ENCODE peak calls at places on chromosomes 13 and 19, in six cellular contexts. One of them, this sample, is unnamed.
A peak's percentile ranks its signal among the peaks of the same experiment; 100 is the strongest.

GRCh38 chr13:114001331-114002008 is 27.6 kb upstream of the C13orf46 start:
- DNase-seq in endothelial cell of umbilical vein: no peak
- DNase-seq in Peyer's patch: no peak
- DNase-seq in A549: no peak
- DNase-seq in prostate gland: no peak
- DNase-seq in tibial nerve: no peak
- DNase-seq in this sample: no peak

GRCh38 chr19:38361633-38362075 is 12.7 kb upstream of the PSMD8 start:
- DNase-seq in endothelial cell of umbilical vein: peak; percentile 65
- DNase-seq in Peyer's patch: peak; percentile 83
- DNase-seq in A549: peak; percentile 96
- DNase-seq in prostate gland: peak; percentile 78
- DNase-seq in tibial nerve: peak; percentile 19
- DNase-seq in this sample: peak; percentile 83

GRCh38 chr13:48110132-48110868 is 15.4 kb upstream of the MED4 start:
- DNase-seq in endothelial cell of umbilical vein: peak; percentile 91
- DNase-seq in Peyer's patch: no peak
- DNase-seq in A549: no peak
- DNase-seq in prostate gland: no peak
- DNase-seq in tibial nerve: no peak
- DNase-seq in this sample: no peak

GRCh38 chr19:855142-855541 is 3.0 kb downstream of the ELANE start:
- DNase-seq in endothelial cell of umbilical vein: no peak
- DNase-seq in Peyer's patch: no peak
- DNase-seq in A549: no peak
- DNase-seq in prostate gland: no peak
- DNase-seq in tibial nerve: no peak
- DNase-seq in this sample: no peak

GRCh38 chr19:20276011-20276738 is 109.2 kb downstream of the ZNF486 start:
- DNase-seq in endothelial cell of umbilical vein: no peak
- DNase-seq in Peyer's patch: no peak
- DNase-seq in A549: no peak
- DNase-seq in prostate gland: no peak
- DNase-seq in tibial nerve: no peak
- DNase-seq in this sample: no peak

GRCh38 chr19:55460670-55461258 is 678 bp downstream of the ISOC2 start:
- DNase-seq in endothelial cell of umbilical vein: peak; percentile 46
- DNase-seq in Peyer's patch: peak; percentile 82
- DNase-seq in A549: peak; percentile 75
- DNase-seq in prostate gland: peak; percentile 68
- DNase-seq in tibial nerve: peak; percentile 83
- DNase-seq in this sample: no peak

GRCh38 chr13:39130298-39130697 is 92.0 kb downstream of the NHLRC3 start:
- DNase-seq in endothelial cell of umbilical vein: no peak
- DNase-seq in Peyer's patch: no peak
- DNase-seq in A549: no peak
- DNase-seq in prostate gland: no peak
- DNase-seq in tibial nerve: no peak
- DNase-seq in this sample: no peak

GRCh38 chr13:65965496-65965895 is 1264.6 kb downstream of the PCDH9 start:
- DNase-seq in endothelial cell of umbilical vein: no peak
- DNase-seq in Peyer's patch: no peak
- DNase-seq in A549: no peak
- DNase-seq in prostate gland: no peak
- DNase-seq in tibial nerve: no peak
- DNase-seq in this sample: no peak

GRCh38 chr19:58514564-58515020 is 2.8 kb upstream of the SLC27A5 start:
- DNase-seq in endothelial cell of umbilical vein: no peak
- DNase-seq in Peyer's patch: no peak
- DNase-seq in A549: no peak
- DNase-seq in prostate gland: no peak
- DNase-seq in tibial nerve: no peak
- DNase-seq in this sample: no peak

GRCh38 chr19:1236566-1236965 is 1.2 kb downstream of the CBARP start:
- DNase-seq in endothelial cell of umbilical vein: no peak
- DNase-seq in Peyer's patch: no peak
- DNase-seq in A549: no peak
- DNase-seq in prostate gland: no peak
- DNase-seq in tibial nerve: no peak
- DNase-seq in this sample: no peak

GRCh38 chr19:41264581-41265375 is 606 bp downstream of the HNRNPUL1 start:
- DNase-seq in endothelial cell of umbilical vein: peak; percentile 30
- DNase-seq in Peyer's patch: no peak
- DNase-seq in A549: peak; percentile 56
- DNase-seq in prostate gland: peak; percentile 50
- DNase-seq in tibial nerve: peak; percentile 20
- DNase-seq in this sample: peak; percentile 38

GRCh38 chr19:1151917-1152601 is 22.0 kb downstream of the SBNO2 start:
- DNase-seq in endothelial cell of umbilical vein: no peak
- DNase-seq in Peyer's patch: no peak
- DNase-seq in A549: no peak
- DNase-seq in prostate gland: no peak
- DNase-seq in tibial nerve: no peak
- DNase-seq in this sample: no peak

GRCh38 chr13:96860829-96861228 is 133.4 kb downstream of the OXGR1 start:
- DNase-seq in endothelial cell of umbilical vein: no peak
- DNase-seq in Peyer's patch: no peak
- DNase-seq in A549: no peak
- DNase-seq in prostate gland: no peak
- DNase-seq in tibial nerve: no peak
- DNase-seq in this sample: no peak

GRCh38 chr13:94435604-94436226 is 43.8 kb downstream of the DCT start:
- DNase-seq in endothelial cell of umbilical vein: peak; percentile 43
- DNase-seq in Peyer's patch: no peak
- DNase-seq in A549: peak; percentile 37
- DNase-seq in prostate gland: no peak
- DNase-seq in tibial nerve: no peak
- DNase-seq in this sample: peak; percentile 35

GRCh38 chr19:48720251-48720612 is 707 bp upstream of the MAMSTR start:
- DNase-seq in endothelial cell of umbilical vein: no peak
- DNase-seq in Peyer's patch: no peak
- DNase-seq in A549: no peak
- DNase-seq in prostate gland: no peak
- DNase-seq in tibial nerve: no peak
- DNase-seq in this sample: no peak

GRCh38 chr19:48718711-48719231 is 754 bp downstream of the MAMSTR start:
- DNase-seq in endothelial cell of umbilical vein: no peak
- DNase-seq in Peyer's patch: no peak
- DNase-seq in A549: no peak
- DNase-seq in prostate gland: no peak
- DNase-seq in tibial nerve: no peak
- DNase-seq in this sample: no peak

GRCh38 chr19:48722196-48722708 is 2.7 kb upstream of the MAMSTR start:
- DNase-seq in endothelial cell of umbilical vein: no peak
- DNase-seq in Peyer's patch: no peak
- DNase-seq in A549: no peak
- DNase-seq in prostate gland: no peak
- DNase-seq in tibial nerve: no peak
- DNase-seq in this sample: no peak

GRCh38 chr19:48719263-48720171 is at the start of gene MAMSTR:
- DNase-seq in endothelial cell of umbilical vein: no peak
- DNase-seq in Peyer's patch: no peak
- DNase-seq in A549: no peak
- DNase-seq in prostate gland: no peak
- DNase-seq in tibial nerve: no peak
- DNase-seq in this sample: no peak

DNA sequence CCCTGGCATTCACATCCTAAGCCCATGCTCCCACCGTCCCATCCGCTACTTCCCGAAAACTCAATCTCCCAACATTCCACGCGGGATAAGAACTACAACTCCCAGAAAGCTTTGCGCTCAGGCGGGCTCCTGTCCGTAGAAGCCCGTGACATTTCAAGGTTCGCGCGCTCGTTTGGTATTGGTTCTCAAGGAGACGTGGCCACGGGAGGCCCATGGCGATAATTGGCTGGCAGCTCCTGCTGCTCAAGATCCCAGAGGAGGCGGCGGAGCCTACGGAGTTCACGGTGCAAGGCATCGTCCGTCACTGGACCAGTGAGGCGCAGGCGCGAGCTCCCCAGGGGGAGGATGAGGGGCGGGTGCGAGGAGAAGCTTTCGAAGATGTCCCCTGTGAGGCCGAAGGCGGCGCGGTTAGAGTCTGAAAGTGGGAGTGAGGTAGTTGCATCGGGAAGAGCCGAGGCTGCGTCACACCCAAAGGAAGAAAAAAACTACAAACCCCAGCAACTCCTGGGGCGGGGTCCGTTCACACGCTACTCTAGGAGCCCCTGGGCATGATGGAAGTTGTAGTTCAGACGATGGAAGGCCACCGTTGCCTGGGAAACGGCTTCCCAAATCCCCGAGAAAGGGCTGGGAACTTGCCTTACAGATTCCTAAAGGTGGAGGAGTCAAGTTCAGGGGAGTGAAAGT is 1.2 kb upstream of the MAMSTR start:
- DNase-seq in endothelial cell of umbilical vein: no peak
- DNase-seq in Peyer's patch: peak; percentile 97
- DNase-seq in A549: peak; percentile 100
- DNase-seq in prostate gland: peak; percentile 99
- DNase-seq in tibial nerve: peak; percentile 99
- DNase-seq in this sample: peak; percentile 91
- TF ChIP-seq POLR2A in endothelial cell of umbilical vein: no peak
- TF ChIP-seq POLR2A in Peyer's patch: no peak
- TF ChIP-seq POLR2A in A549: peak; percentile 24
- TF ChIP-seq POLR2A in prostate gland: no peak
- TF ChIP-seq POLR2A in tibial nerve: no peak
- TF ChIP-seq POLR2A in this sample: peak; percentile 10

DNA sequence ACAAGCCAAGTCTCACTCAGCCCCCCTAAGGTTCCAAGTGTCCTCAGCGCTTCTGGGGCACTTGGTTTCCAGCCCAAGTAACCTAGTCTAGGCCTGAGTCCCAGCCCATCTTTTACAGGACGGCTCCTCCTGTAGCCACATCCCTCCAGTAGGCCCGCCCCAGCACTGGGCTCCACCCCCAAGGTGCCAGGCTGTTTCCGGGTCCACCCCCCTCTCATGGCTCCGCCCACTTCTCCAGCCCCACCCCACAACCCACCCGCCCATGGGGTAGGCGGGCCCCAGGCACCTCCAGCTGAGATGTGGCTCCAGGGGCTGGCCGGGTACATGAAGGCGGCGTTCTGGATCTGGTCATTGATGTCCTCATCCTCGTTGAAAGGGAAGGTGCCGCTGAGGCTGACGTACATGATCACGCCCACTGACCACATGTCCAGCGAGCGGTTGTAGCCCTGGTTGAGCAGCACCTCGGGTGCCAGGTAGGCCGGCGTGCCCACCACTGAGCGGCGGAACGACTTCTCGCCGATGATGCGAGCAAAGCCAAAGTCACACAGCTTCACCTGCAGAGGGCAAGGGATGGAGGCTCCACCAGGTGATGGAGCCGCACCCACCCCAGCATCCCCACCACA is 17.2 kb upstream of the DACT3 start:
- DNase-seq in endothelial cell of umbilical vein: peak; percentile 13
- DNase-seq in Peyer's patch: no peak
- DNase-seq in A549: peak; percentile 64
- DNase-seq in prostate gland: no peak
- DNase-seq in tibial nerve: no peak
- DNase-seq in this sample: no peak
- TF ChIP-seq POLR2A in endothelial cell of umbilical vein: no peak
- TF ChIP-seq POLR2A in Peyer's patch: no peak
- TF ChIP-seq POLR2A in A549: no peak
- TF ChIP-seq POLR2A in prostate gland: no peak
- TF ChIP-seq POLR2A in tibial nerve: no peak
- TF ChIP-seq POLR2A in this sample: no peak

DNA sequence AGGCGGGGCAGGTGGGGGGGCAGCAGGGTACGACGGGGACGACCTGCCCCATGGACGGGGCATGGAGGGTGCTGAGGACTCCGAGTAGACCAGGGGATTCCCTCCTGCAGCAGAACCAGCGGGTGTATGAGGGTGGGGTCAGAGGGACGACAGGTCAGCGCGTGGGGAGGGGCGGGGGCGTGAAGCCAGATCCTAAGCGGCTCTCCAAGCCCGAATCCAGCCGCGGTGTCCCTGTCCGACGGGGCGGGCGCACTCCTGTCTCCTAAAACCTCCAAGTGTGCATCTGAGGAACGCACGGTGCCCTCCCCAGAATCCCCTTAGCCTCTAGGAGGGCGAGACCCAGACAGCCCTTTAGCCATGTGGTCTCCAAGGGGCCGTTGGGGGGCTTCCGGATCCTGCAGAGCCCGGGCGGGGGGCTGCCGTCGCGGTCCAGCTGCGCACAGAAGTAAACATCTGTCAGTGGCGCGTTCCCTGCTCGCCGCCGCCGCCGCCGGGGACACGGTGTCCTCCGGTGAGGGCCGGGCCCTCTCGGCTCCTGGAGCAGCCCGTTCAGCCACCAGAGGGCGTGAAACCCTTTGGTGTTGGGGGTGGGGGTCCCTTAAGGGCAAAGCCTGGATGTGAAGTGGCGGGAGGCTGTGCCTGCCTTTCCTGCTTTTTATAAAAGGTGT is 732 bp downstream of the NRTN start:
- DNase-seq in endothelial cell of umbilical vein: peak; percentile 34
- DNase-seq in Peyer's patch: peak; percentile 89
- DNase-seq in A549: peak; percentile 62
- DNase-seq in prostate gland: peak; percentile 71
- DNase-seq in tibial nerve: peak; percentile 22
- DNase-seq in this sample: peak; percentile 60
- TF ChIP-seq POLR2A in endothelial cell of umbilical vein: no peak
- TF ChIP-seq POLR2A in Peyer's patch: no peak
- TF ChIP-seq POLR2A in A549: no peak
- TF ChIP-seq POLR2A in prostate gland: no peak
- TF ChIP-seq POLR2A in tibial nerve: no peak
- TF ChIP-seq POLR2A in this sample: no peak

DNA sequence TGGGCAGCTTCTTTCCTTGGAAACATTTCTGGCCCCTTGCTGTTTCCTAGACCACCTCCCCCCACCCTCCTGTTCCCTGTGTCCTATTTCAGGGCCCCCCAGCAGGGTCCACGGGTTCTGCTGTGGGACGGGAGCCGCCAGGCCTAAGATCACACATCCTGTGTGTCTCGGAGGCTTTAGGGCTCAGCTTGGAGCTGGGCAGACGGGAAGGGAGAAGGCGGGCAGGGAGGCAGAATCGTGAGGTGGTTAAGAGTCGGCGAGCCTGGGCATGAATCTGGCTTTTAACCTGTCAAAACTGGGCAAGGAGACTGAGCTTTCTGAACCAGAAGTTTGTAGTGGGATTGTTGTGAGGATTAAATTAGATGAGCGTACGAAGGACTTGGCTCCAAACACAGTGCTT is 4.8 kb downstream of the KCNC3 start:
- DNase-seq in endothelial cell of umbilical vein: no peak
- DNase-seq in Peyer's patch: no peak
- DNase-seq in A549: no peak
- DNase-seq in prostate gland: no peak
- DNase-seq in tibial nerve: no peak
- DNase-seq in this sample: no peak
- TF ChIP-seq POLR2A in endothelial cell of umbilical vein: no peak
- TF ChIP-seq POLR2A in Peyer's patch: no peak
- TF ChIP-seq POLR2A in A549: no peak
- TF ChIP-seq POLR2A in prostate gland: no peak
- TF ChIP-seq POLR2A in tibial nerve: no peak
- TF ChIP-seq POLR2A in this sample: no peak

DNA sequence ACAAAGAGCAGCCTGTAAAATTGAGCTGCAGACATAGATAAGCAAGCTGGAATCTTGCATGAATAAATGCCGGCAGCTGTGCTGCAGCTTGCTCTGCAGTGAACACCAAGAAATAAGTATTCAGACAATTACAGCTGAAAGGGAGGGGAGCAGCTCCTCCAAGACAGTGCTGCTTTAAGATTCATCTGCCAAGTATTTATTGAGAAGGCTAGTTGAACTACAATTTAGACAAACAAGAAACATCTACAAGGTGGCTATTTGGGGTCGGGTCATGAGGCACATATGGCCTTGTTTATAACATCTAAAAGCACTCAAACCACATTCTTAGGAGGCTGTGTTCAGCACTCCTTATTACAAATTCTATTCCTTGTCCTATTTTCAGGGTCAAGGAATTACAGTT is 34.9 kb downstream of the ZNF726 start:
- DNase-seq in endothelial cell of umbilical vein: no peak
- DNase-seq in Peyer's patch: no peak
- DNase-seq in A549: no peak
- DNase-seq in prostate gland: no peak
- DNase-seq in tibial nerve: no peak
- DNase-seq in this sample: no peak
- TF ChIP-seq POLR2A in endothelial cell of umbilical vein: no peak
- TF ChIP-seq POLR2A in Peyer's patch: no peak
- TF ChIP-seq POLR2A in A549: no peak
- TF ChIP-seq POLR2A in prostate gland: no peak
- TF ChIP-seq POLR2A in tibial nerve: no peak
- TF ChIP-seq POLR2A in this sample: no peak